ENCODE peak calls at places on chromosomes 7 and 10, in ten cellular contexts. Y, B, T, U, Z, L, W, G, O and F are unnamed samples.

GRCh38 chr10:13401142-13401541 is 53.0 kb upstream of the SEPHS1 start:
- DNase-seq in W (no peak), U (no peak), B (no peak), Z (no peak), Y (no peak), T (no peak), O (no peak), G (no peak), L (no peak), F (no peak)

GRCh38 chr10:46308666-46309450 is 22.1 kb downstream of the ANTXRL start:
- DNase-seq in Z (peak), B (no peak), U (peak), L (peak), W (no peak), Y (no peak), T (peak), O (no peak), G (peak), F (peak)

GRCh38 chr7:50330701-50331100 is 26.2 kb downstream of the IKZF1 start:
- DNase-seq in U (no peak), G (peak), Z (no peak), L (no peak), T (no peak), W (no peak), O (no peak), Y (no peak), B (no peak), F (no peak)

GRCh38 chr7:100469227-100470044 is 5.4 kb upstream of the SPACDR start:
- DNase-seq in O (peak), B (no peak), G (peak), Y (peak), U (peak), T (peak), Z (peak), L (peak), W (peak), F (peak)

GRCh38 chr7:130553398-130554029 is 61.6 kb downstream of the MEST start:
- DNase-seq in U (no peak), L (no peak), O (no peak), B (no peak), Y (no peak), T (no peak), Z (no peak), W (no peak), G (no peak), F (no peak)

GRCh38 chr7:47488969-47489342 is 93.0 kb downstream of the TNS3 start:
- DNase-seq in Y (no peak), O (no peak), L (no peak), U (no peak), W (no peak), T (no peak), B (no peak), G (peak), Z (no peak), F (no peak)

GRCh38 chr10:124744688-124745055 is 494 bp upstream of the FAM53B start:
- DNase-seq in U (no peak), Y (peak), G (no peak), W (no peak), T (no peak), B (no peak), O (no peak), L (no peak), Z (no peak), F (no peak)

GRCh38 chr7:156031679-156032478 is 219.6 kb upstream of the SHH start:
- DNase-seq in Y (no peak), O (no peak), T (no peak), L (no peak), B (no peak), U (peak), G (no peak), Z (no peak), W (no peak), F (peak)

GRCh38 chr10:117762819-117763172 is 220.2 kb downstream of the EMX2 start:
- DNase-seq in O (no peak), U (no peak), T (no peak), W (peak), Z (no peak), Y (no peak), G (no peak), B (no peak), L (no peak), F (no peak)

GRCh38 chr7:74031403-74032190 is 3.6 kb downstream of the ELN start:
- DNase-seq in Z (no peak), L (no peak), B (no peak), O (no peak), U (no peak), Y (no peak), W (no peak), T (no peak), G (no peak), F (no peak)

GRCh38 chr10:7481382-7481765 is 70.5 kb upstream of the SFMBT2 start:
- DNase-seq in U (no peak), T (no peak), L (no peak), Y (no peak), G (no peak), Z (no peak), W (no peak), B (no peak), O (no peak), F (no peak)

GRCh38 chr7:155868955-155869783 is 56.9 kb upstream of the SHH start:
- DNase-seq in G (peak), Y (no peak), B (no peak), L (peak), T (no peak), U (peak), O (no peak), Z (peak), W (no peak), F (peak)

GRCh38 chr7:142104550-142105527 is 6.7 kb upstream of the MGAM2 start:
- DNase-seq in O (no peak), W (no peak), U (peak), L (no peak), Z (no peak), B (no peak), Y (no peak), G (no peak), T (no peak), F (no peak)

GRCh38 chr7:100349757-100350156 is 8.2 kb upstream of the PILRB start:
- DNase-seq in L (no peak), Y (no peak), G (no peak), U (no peak), O (no peak), T (no peak), B (no peak), W (no peak), Z (peak), F (no peak)

GRCh38 chr7:2010551-2011265 is 222.0 kb downstream of the MAD1L1 start:
- DNase-seq in B (no peak), O (peak), W (no peak), Z (peak), T (no peak), U (no peak), L (peak), Y (no peak), G (peak), F (no peak)

GRCh38 chr10:132574783-132575319 is 37.3 kb downstream of the INPP5A start:
- DNase-seq in T (no peak), Z (peak), U (no peak), G (no peak), Y (no peak), L (no peak), W (no peak), O (no peak), B (no peak), F (peak)

GRCh38 chr10:123926401-123927264 is 35.0 kb upstream of the CPXM2 start:
- DNase-seq in Z (no peak), L (no peak), Y (peak), B (no peak), W (no peak), T (no peak), U (no peak), G (no peak), O (no peak), F (no peak)

GRCh38 chr7:120059641-120060040 is 213.3 kb upstream of the KCND2 start:
- DNase-seq in L (no peak), G (no peak), O (no peak), T (no peak), U (no peak), W (no peak), B (no peak), Z (no peak), Y (no peak), F (no peak)

GRCh38 chr7:70700055-70700934 is 431.6 kb upstream of the GALNT17 start:
- DNase-seq in Z (no peak), L (no peak), B (no peak), W (no peak), T (no peak), O (no peak), U (no peak), G (no peak), Y (no peak), F (no peak)

GRCh38 chr7:14332155-14332554 is 342.7 kb upstream of the ETV1 start:
- DNase-seq in O (no peak), G (no peak), Z (no peak), Y (peak), L (peak), U (no peak), B (no peak), T (no peak), W (no peak), F (no peak)

GRCh38 chr10:44853148-44853734 is 57.9 kb upstream of the TMEM72 start:
- DNase-seq in T (no peak), G (no peak), O (no peak), B (no peak), Y (peak), W (no peak), Z (no peak), U (no peak), L (no peak), F (peak)

GRCh38 chr7:84237533-84238173 is 43.1 kb upstream of the SEMA3A start:
- DNase-seq in U (no peak), B (no peak), Z (no peak), T (no peak), G (no peak), W (no peak), O (no peak), Y (peak), L (no peak), F (no peak)

GRCh38 chr7:1671876-1672451 is 1.9 kb downstream of the ELFN1 start:
- DNase-seq in G (peak), L (peak), Y (no peak), Z (peak), W (peak), O (peak), T (peak), U (no peak), B (no peak), F (no peak)

GRCh38 chr10:89042547-89042946 is 51.9 kb downstream of the FAS start:
- DNase-seq in T (no peak), U (no peak), Z (no peak), L (no peak), G (no peak), Y (no peak), W (no peak), B (no peak), O (no peak), F (peak)

GRCh38 chr7:31145339-31145738 is 93.2 kb downstream of the ADCYAP1R1 start:
- DNase-seq in G (no peak), U (no peak), Y (no peak), T (no peak), O (no peak), L (no peak), W (no peak), Z (no peak), B (no peak), F (no peak)

GRCh38 chr7:108167460-108167859 is 37.3 kb upstream of the LAMB4 start:
- DNase-seq in U (no peak), T (no peak), O (no peak), W (no peak), Z (no peak), G (no peak), B (no peak), L (no peak), Y (peak), F (no peak)

GRCh38 chr7:156751319-156751718 is 110.7 kb downstream of the RNF32 start:
- DNase-seq in L (no peak), T (no peak), O (no peak), G (no peak), Y (peak), U (no peak), Z (no peak), B (no peak), W (no peak), F (no peak)

GRCh38 chr7:133695976-133696531 is 431.1 kb upstream of the LRGUK start:
- DNase-seq in Z (no peak), G (no peak), W (no peak), L (no peak), B (no peak), U (no peak), T (no peak), Y (no peak), O (no peak), F (no peak)

GRCh38 chr10:45444976-45445898 is 71.2 kb downstream of the ALOX5 start:
- DNase-seq in G (no peak), B (no peak), O (no peak), W (no peak), Y (no peak), L (no peak), Z (no peak), U (peak), T (no peak), F (no peak)

GRCh38 chr10:31381766-31382316 is 62.8 kb downstream of the ZEB1 start:
- DNase-seq in L (no peak), Y (peak), U (no peak), Z (no peak), G (no peak), W (no peak), B (no peak), O (no peak), T (no peak), F (no peak)

GRCh38 chr10:31384589-31384949 is 65.6 kb downstream of the ZEB1 start:
- DNase-seq in O (no peak), U (no peak), Y (peak), T (no peak), G (no peak), L (no peak), W (no peak), B (no peak), Z (no peak), F (no peak)

GRCh38 chr10:31381171-31381570 is 62.2 kb downstream of the ZEB1 start:
- DNase-seq in T (no peak), B (no peak), Z (no peak), U (no peak), L (no peak), W (no peak), G (no peak), Y (no peak), O (no peak), F (no peak)

GRCh38 chr10:31383810-31384588 is 65.0 kb downstream of the ZEB1 start:
- DNase-seq in Y (no peak), Z (no peak), O (no peak), L (no peak), G (no peak), W (no peak), B (no peak), U (no peak), T (no peak), F (no peak)
- TF ChIP-seq POLR2A in Y (no peak), Z (no peak), O (no peak), L (no peak), G (no peak), W (no peak), B (no peak), U (no peak), T (no peak), F (no peak)

DNA sequence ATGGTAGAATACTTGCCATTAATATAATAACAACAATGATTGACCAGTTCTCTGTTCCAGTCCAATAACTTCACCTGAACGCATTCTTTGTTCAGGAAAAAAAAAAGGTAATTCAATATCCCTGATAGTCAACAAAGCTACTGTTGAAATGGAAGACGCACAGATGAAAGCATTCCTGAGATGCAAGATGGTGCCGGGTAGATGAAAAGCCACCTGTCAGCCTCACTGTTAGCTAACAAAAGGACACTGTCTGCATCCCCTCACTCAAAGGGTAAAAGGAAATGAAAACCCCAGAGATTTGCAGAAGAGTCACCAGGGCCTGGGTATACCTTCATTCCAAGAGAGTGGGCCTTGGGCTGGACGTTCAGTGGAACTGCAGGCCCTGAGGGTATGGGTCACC is 357.4 kb downstream of the PLXNA4 start:
- DNase-seq in Z (peak), O (no peak), T (no peak), U (no peak), B (no peak), Y (no peak), G (no peak), L (no peak), W (no peak), F (no peak)
- H3K4me3 ChIP-seq in Z (no peak), O (no peak), T (no peak), U (no peak), B (no peak), Y (no peak), G (no peak), L (no peak), W (no peak), F (no peak)

DNA sequence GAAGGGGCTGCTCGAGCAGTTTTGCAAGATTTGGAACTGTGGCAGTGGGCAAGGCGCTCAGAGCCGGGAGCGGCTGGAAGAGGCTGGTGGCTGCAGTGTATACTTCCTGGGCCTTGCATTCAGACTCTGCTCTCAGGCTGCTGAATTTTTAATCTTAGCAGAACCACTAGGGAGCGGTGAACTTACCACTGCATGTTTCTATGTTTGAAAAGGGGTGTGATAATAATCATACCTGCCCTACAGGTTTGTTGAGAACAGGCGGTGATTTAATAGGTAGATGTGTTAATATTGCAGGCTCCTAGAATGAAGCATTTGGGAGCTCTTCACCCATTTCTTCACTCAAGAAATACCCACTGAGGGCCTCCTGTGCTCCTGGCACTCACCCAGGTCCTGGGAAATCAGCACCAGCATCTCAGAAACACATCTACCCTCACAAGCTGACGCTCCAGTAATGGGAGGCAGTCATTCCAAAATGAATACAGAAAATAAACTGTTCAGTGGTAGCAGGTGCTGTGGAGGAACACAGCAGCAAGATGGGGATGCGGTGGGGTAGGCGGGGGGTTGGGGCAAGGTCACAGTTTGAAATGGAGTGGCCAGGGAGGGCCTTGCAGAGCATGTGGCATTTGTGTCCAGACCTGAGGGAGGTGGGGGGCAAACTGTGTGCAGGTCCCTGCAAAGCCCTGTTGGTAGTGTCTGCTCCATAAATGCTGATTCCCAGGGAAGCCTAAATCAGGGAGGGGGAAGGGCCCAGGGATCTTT is 41.0 kb downstream of the VWA2 start:
- DNase-seq in G (peak), W (no peak), Z (no peak), O (no peak), B (no peak), Y (no peak), T (no peak), L (peak), U (peak), F (no peak)
- TF ChIP-seq CTCF in G (no peak), W (no peak), Z (no peak), O (no peak), B (peak), Y (no peak), T (peak), L (no peak), U (no peak), F (no peak)

DNA sequence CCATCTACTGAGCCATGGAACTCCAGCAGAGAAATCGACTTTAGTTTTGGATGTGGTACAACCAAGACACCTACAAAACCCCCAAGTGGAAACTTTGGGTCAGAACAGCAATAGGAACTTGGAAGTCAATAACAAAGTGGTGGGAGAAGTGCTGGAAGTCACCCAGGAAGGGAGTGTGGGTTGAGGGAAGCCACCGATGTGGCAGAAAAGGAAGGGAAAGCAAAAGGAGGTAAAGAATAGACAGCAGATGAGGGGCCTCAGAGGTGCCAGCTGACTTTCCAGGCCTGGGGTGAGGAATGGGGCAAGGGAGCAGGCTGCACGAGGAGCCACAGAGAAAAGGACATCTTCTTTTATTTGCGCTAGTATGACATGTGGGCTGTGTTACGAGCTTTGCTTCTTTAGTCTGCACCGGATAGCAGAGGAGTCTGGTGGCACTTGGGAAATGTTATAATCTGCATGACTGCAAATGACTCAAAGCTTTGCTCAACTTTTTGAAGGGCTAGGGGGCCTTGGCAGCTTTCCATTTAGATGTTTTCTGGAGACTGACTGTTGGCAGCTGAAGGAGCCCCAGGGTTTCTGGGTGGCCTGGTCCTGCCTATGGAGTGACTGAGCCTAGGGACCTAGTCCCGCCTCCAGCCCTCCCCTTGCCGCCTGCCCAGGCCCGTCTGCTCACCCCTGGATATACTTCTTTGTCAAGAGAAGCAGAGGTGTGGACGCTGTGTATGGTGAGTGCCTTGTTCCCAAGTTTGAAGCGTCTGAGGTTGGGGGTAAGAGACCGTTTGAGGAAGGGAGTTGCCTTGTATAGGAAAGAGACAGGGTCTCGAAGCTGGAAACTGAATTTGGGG is 5.0 kb downstream of the PRXL2A start:
- DNase-seq in Y (peak), G (no peak), O (no peak), T (no peak), Z (no peak), W (no peak), L (no peak), B (no peak), U (no peak), F (no peak)
- TF ChIP-seq POLR2A in Y (no peak), G (no peak), O (no peak), T (no peak), Z (no peak), W (no peak), L (no peak), B (no peak), U (no peak), F (no peak)

GRCh38 chr10:86970887-86971145 is 2.5 kb downstream of the ADIRF start:
- DNase-seq in B (no peak), T (no peak), W (no peak), O (no peak), G (no peak), L (no peak), Z (no peak), U (no peak), Y (no peak), F (no peak)

GRCh38 chr10:86976362-86977056 is 8.2 kb downstream of the ADIRF start:
- DNase-seq in B (no peak), Z (no peak), G (no peak), W (no peak), O (peak), L (no peak), U (no peak), Y (no peak), T (no peak), F (no peak)

GRCh38 chr10:86972613-86973380 is 4.5 kb downstream of the ADIRF start:
- DNase-seq in B (no peak), G (no peak), L (peak), W (no peak), U (no peak), Z (no peak), O (peak), Y (no peak), T (no peak), F (peak)

GRCh38 chr10:86971146-86971991 is 3.1 kb downstream of the ADIRF start:
- DNase-seq in B (peak), Y (peak), W (peak), Z (peak), G (peak), L (peak), T (peak), U (peak), O (peak), F (peak)

GRCh38 chr10:86974484-86974883 is 6.2 kb downstream of the ADIRF start:
- DNase-seq in G (no peak), U (no peak), B (no peak), L (no peak), W (no peak), O (no peak), T (no peak), Y (no peak), Z (no peak), F (no peak)
- H3K4me3 ChIP-seq in G (no peak), U (no peak), B (peak), L (no peak), W (no peak), O (no peak), T (no peak), Y (no peak), Z (no peak), F (no peak)

DNA sequence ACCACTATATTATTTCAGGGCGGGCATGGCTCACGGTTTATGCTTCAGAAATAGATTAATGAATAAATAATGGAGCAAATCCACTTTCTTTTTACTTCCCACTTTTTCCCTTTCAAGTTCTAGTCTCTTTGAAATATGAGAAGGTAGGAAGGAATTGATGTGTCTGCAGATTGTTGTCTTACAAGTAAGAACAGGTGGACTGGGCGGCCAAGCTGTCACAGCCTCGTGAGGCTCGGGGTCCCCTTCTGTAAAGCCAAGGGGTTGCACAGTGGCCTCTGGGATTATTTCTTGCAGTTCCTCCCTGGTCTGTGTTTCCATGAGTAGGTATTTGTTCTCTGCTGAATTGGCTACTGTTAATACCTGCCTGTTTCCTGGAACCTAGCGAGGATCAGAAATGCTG is 11.2 kb downstream of the VWA2 start:
- DNase-seq in L (no peak), O (no peak), Z (no peak), W (no peak), B (no peak), Y (no peak), U (no peak), T (no peak), G (no peak), F (peak)
- TF ChIP-seq CTCF in L (no peak), O (no peak), Z (no peak), W (no peak), B (no peak), Y (no peak), U (no peak), T (no peak), G (no peak), F (no peak)